ENCODE peak calls at places on chromosomes 5 and 9, in ten cellular contexts. R is tibial artery; G is pancreas; U is naive thymus-derived CD4-positive, alpha-beta T cell; L is hepatocyte; O is heart left ventricle; Q is sigmoid colon; B is Peyer's patch; Y is astrocyte; W is dorsolateral prefrontal cortex. D is an unnamed sample.

GRCh38 chr9:137294684-137295312 is 7.3 kb downstream of the NRARP start:
- DNase-seq in R (no peak), G (peak; percentile 56), U (no peak), L (peak; percentile 56), O (peak; percentile 63), Q (no peak), B (no peak), Y (no peak), W (no peak), D (no peak)

GRCh38 chr5:75848077-75848476 is 130.8 kb upstream of the POC5 start:
- DNase-seq in R (no peak), G (no peak), U (no peak), L (no peak), O (no peak), Q (no peak), B (no peak), Y (no peak), W (no peak), D (no peak)

GRCh38 chr5:162209005-162209605 is 141.5 kb downstream of the GABRG2 start:
- DNase-seq in R (no peak), G (peak; percentile 39), U (no peak), L (peak; percentile 76), O (no peak), Q (no peak), B (peak; percentile 50), Y (no peak), W (peak; percentile 42), D (no peak)

GRCh38 chr9:27355166-27355565 is 58.2 kb upstream of the EQTN start:
- DNase-seq in R (no peak), G (no peak), U (no peak), L (no peak), O (no peak), Q (no peak), B (no peak), Y (no peak), W (no peak), D (no peak)

GRCh38 chr5:138874771-138875628 is at the start of gene LRRTM2:
- DNase-seq in R (no peak), G (no peak), U (no peak), L (peak; percentile 43), O (no peak), Q (no peak), B (no peak), Y (peak; percentile 92), W (peak; percentile 74), D (no peak)

GRCh38 chr5:169861934-169862333 is 118.4 kb downstream of the INSYN2B start:
- DNase-seq in R (no peak), G (no peak), U (no peak), L (peak; percentile 8), O (no peak), Q (no peak), B (no peak), Y (peak; percentile 93), W (no peak), D (no peak)

GRCh38 chr9:38160613-38161215 is 91.7 kb upstream of the SHB start:
- DNase-seq in R (peak; percentile 75), G (peak; percentile 72), U (peak; percentile 27), L (peak; percentile 77), O (no peak), Q (peak; percentile 70), B (peak; percentile 84), Y (no peak), W (peak; percentile 16), D (peak; percentile 70)

GRCh38 chr5:92976156-92976555 is 604.9 kb downstream of the NR2F1-AS1 start:
- DNase-seq in R (no peak), G (no peak), U (no peak), L (no peak), O (no peak), Q (no peak), B (no peak), Y (no peak), W (no peak), D (no peak)

GRCh38 chr9:130561056-130561455 is 18.3 kb upstream of the FUBP3 start:
- DNase-seq in R (no peak), G (no peak), U (no peak), L (no peak), O (no peak), Q (no peak), B (no peak), Y (no peak), W (no peak), D (no peak)

GRCh38 chr5:74149395-74149794 is 491.1 kb downstream of the ENC1 start:
- DNase-seq in R (peak; percentile 69), G (peak; percentile 25), U (no peak), L (no peak), O (no peak), Q (peak; percentile 72), B (no peak), Y (peak; percentile 90), W (no peak), D (no peak)

GRCh38 chr5:73482383-73483193 is 15.7 kb upstream of the BTF3 start:
- DNase-seq in R (no peak), G (no peak), U (no peak), L (peak; percentile 23), O (no peak), Q (no peak), B (no peak), Y (peak; percentile 79), W (no peak), D (no peak)

GRCh38 chr5:76175051-76175666 is 92.0 kb downstream of the SV2C start:
- DNase-seq in R (no peak), G (peak; percentile 65), U (no peak), L (peak; percentile 72), O (no peak), Q (no peak), B (peak; percentile 82), Y (peak; percentile 6), W (no peak), D (no peak)

DNA sequence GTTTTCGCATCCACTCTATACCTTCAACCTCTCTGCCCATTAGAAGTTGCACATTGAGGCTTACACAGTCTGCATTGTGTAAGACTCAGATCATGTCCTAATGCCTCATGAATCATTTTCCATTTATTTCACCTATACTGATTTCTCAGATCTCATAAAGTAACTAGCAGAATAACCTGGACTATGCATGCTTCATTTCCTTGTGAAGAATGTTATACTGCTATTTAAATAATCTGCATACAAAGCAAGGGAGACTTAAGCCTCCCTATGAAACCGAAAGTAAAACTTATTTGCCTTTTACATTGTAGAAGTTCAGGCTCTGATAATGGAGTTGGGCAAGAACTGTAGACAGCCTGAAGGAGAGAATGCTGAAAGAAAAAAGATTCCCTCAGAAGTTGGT is 235.4 kb downstream of the ELAVL2 start:
- DNase-seq in R (no peak), G (no peak), U (no peak), L (no peak), O (no peak), Q (no peak), B (no peak), Y (no peak), W (no peak), D (no peak)
- H3K4me3 ChIP-seq in R (peak overlapping the region; percentile 17), G (peak overlapping the region; percentile 4), U (peak overlapping the region; percentile 39), L (no peak overlapping the region), O (peak overlapping the region; percentile 24), Q (no peak overlapping the region), B (no peak overlapping the region), Y (no peak overlapping the region), W (no peak overlapping the region), D (peak overlapping the region; percentile 26)

GRCh38 chr9:91101598-91102168 is 260.0 kb downstream of the AUH start:
- DNase-seq in R (no peak), G (no peak), U (peak; percentile 87), L (no peak), O (no peak), Q (no peak), B (peak; percentile 93), Y (no peak), W (no peak), D (no peak)
- H3K27ac ChIP-seq in R (peak overlapping the region; percentile 39), G (no peak overlapping the region), U (no peak overlapping the region), L (no peak overlapping the region), O (peak overlapping the region; percentile 79), Q (no peak overlapping the region), B (no peak overlapping the region), Y (no peak overlapping the region), W (no peak overlapping the region), D (peak overlapping the region; percentile 53)

GRCh38 chr9:135887021-135887507 is 20.3 kb downstream of the CAMSAP1 start:
- DNase-seq in R (no peak), G (no peak), U (no peak), L (no peak), O (no peak), Q (no peak), B (no peak), Y (no peak), W (no peak), D (peak; percentile 61)
- H3K4me3 ChIP-seq in R (no peak overlapping the region), G (no peak overlapping the region), U (peak overlapping the region; percentile 38), L (no peak overlapping the region), O (peak overlapping the region; percentile 7), Q (no peak overlapping the region), B (no peak overlapping the region), Y (no peak overlapping the region), W (peak overlapping the region; percentile 44), D (no peak overlapping the region)

GRCh38 chr9:73202992-73203391 is 51.3 kb downstream of the ANXA1 start:
- DNase-seq in R (no peak), G (no peak), U (no peak), L (no peak), O (no peak), Q (no peak), B (no peak), Y (no peak), W (no peak), D (no peak)

GRCh38 chr9:73199886-73200285 is 48.2 kb downstream of the ANXA1 start:
- DNase-seq in R (no peak), G (no peak), U (no peak), L (peak; percentile 28), O (no peak), Q (no peak), B (no peak), Y (no peak), W (no peak), D (no peak)

GRCh38 chr9:73204910-73205309 is 53.2 kb downstream of the ANXA1 start:
- DNase-seq in R (no peak), G (no peak), U (no peak), L (no peak), O (no peak), Q (no peak), B (no peak), Y (no peak), W (no peak), D (no peak)

GRCh38 chr9:73199448-73199847 is 47.8 kb downstream of the ANXA1 start:
- DNase-seq in R (no peak), G (no peak), U (no peak), L (no peak), O (no peak), Q (no peak), B (no peak), Y (no peak), W (no peak), D (no peak)

DNA sequence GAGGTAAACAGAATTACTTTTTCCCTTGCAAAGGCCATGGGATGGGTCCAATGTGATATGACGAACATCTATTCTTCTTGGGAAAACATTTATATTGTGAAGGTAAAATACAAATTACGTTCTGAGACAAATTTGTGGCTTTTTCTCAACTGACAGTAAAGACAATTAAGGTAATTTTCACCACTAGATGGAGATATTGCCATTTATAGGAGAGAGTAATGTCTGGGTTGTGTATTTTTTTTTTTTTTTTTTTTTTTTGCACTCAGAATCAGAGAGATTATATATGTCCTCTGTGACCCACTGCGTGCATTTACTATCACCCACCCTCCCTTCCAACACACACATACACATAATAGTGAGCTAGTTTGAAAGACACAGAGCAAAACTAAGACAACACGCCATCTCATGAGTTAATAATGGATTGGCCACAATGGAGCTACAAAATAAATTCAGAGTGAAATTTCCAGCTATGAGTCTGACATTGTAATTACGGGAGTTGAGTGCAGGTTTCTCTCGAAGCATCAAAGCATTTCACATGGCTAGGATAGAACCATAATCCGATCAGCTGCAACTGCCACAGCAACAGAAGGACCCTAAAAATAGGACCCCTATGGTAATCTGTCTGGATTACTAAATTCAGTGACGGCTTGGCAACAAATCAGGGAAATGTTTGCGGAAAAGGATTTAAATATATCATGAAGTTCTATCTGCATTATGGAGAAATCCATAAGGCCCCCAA is 49.2 kb downstream of the ANXA1 start:
- DNase-seq in R (no peak), G (no peak), U (no peak), L (peak; percentile 59), O (no peak), Q (no peak), B (no peak), Y (no peak), W (no peak), D (no peak)
- H3K27ac ChIP-seq in R (no peak overlapping the region), G (no peak overlapping the region), U (no peak overlapping the region), L (no peak overlapping the region), O (no peak overlapping the region), Q (no peak overlapping the region), B (no peak overlapping the region), Y (no peak overlapping the region), W (no peak overlapping the region), D (no peak overlapping the region)

D was measured in coronary artery.